ENCODE peak calls at places on chromosome 9, in five cellular contexts. One of them, this sample, is unnamed.

GRCh38 chr9:133331221-133331620 is 4.8 kb downstream of the SURF6 start:
- DNase-seq in NAMALWA: no peak
- DNase-seq in fibroblast of lung: no peak
- DNase-seq in AG04450: no peak
- DNase-seq in GM23338: no peak
- DNase-seq in this sample: no peak

GRCh38 chr9:85742630-85742928 is 825 bp upstream of the AGTPBP1 start:
- DNase-seq in NAMALWA: no peak
- DNase-seq in fibroblast of lung: peak; percentile 79
- DNase-seq in AG04450: no peak
- DNase-seq in GM23338: no peak
- DNase-seq in this sample: no peak

GRCh38 chr9:91536211-91536691 is 112.6 kb upstream of the NFIL3 start:
- DNase-seq in NAMALWA: no peak
- DNase-seq in fibroblast of lung: peak; percentile 87
- DNase-seq in AG04450: peak; percentile 26
- DNase-seq in GM23338: no peak
- DNase-seq in this sample: no peak

GRCh38 chr9:4620881-4621555 is 41.1 kb upstream of the PLPP6 start:
- DNase-seq in NAMALWA: no peak
- DNase-seq in fibroblast of lung: peak; percentile 68
- DNase-seq in AG04450: no peak
- DNase-seq in GM23338: peak; percentile 66
- DNase-seq in this sample: no peak

GRCh38 chr9:91114450-91114849 is 247.3 kb downstream of the AUH start:
- DNase-seq in NAMALWA: no peak
- DNase-seq in fibroblast of lung: no peak
- DNase-seq in AG04450: no peak
- DNase-seq in GM23338: no peak
- DNase-seq in this sample: no peak

GRCh38 chr9:72006481-72006880 is 53.9 kb downstream of the C9orf57 start:
- DNase-seq in NAMALWA: no peak
- DNase-seq in fibroblast of lung: peak; percentile 35
- DNase-seq in AG04450: no peak
- DNase-seq in GM23338: no peak
- DNase-seq in this sample: no peak

GRCh38 chr9:14170973-14171596 is 142.9 kb downstream of the NFIB start:
- DNase-seq in NAMALWA: no peak
- DNase-seq in fibroblast of lung: peak; percentile 76
- DNase-seq in AG04450: peak; percentile 23
- DNase-seq in GM23338: no peak
- DNase-seq in this sample: peak; percentile 8

GRCh38 chr9:134707031-134707680 is 65.6 kb downstream of the COL5A1 start:
- DNase-seq in NAMALWA: no peak
- DNase-seq in fibroblast of lung: peak; percentile 76
- DNase-seq in AG04450: peak; percentile 63
- DNase-seq in GM23338: no peak
- DNase-seq in this sample: no peak

GRCh38 chr9:90007516-90008430 is 403.0 kb downstream of the GADD45G start:
- DNase-seq in NAMALWA: no peak
- DNase-seq in fibroblast of lung: peak; percentile 94
- DNase-seq in AG04450: peak; percentile 37
- DNase-seq in GM23338: peak; percentile 21
- DNase-seq in this sample: peak; percentile 15

GRCh38 chr9:131308906-131309305 is 19.4 kb downstream of the PLPP7 start:
- DNase-seq in NAMALWA: no peak
- DNase-seq in fibroblast of lung: no peak
- DNase-seq in AG04450: no peak
- DNase-seq in GM23338: no peak
- DNase-seq in this sample: no peak

GRCh38 chr9:126371007-126371870 is 44.6 kb downstream of the MVB12B start:
- DNase-seq in NAMALWA: no peak
- DNase-seq in fibroblast of lung: no peak
- DNase-seq in AG04450: no peak
- DNase-seq in GM23338: peak; percentile 59
- DNase-seq in this sample: no peak

GRCh38 chr9:93058357-93059096 is at the start of gene SUSD3:
- DNase-seq in NAMALWA: peak; percentile 86
- DNase-seq in fibroblast of lung: peak; percentile 35
- DNase-seq in AG04450: no peak
- DNase-seq in GM23338: peak; percentile 93
- DNase-seq in this sample: peak; percentile 90

GRCh38 chr9:128992995-128993394 is 35.1 kb downstream of the SH3GLB2 start:
- DNase-seq in NAMALWA: peak; percentile 30
- DNase-seq in fibroblast of lung: no peak
- DNase-seq in AG04450: no peak
- DNase-seq in GM23338: peak; percentile 65
- DNase-seq in this sample: no peak

GRCh38 chr9:33233659-33234335 is 6.2 kb upstream of the SPINK4 start:
- DNase-seq in NAMALWA: no peak
- DNase-seq in fibroblast of lung: peak; percentile 93
- DNase-seq in AG04450: peak; percentile 91
- DNase-seq in GM23338: no peak
- DNase-seq in this sample: no peak

This sample was measured in GM12865.